ENCODE peak calls at places on chromosomes 13 and 19, in eight cellular contexts. F is activated CD4-positive, alpha-beta T cell treated with anti-CD3 and anti-CD28 coated beads for 48 hours; H is NCI-H2081; Y is activated CD4-positive, alpha-beta memory T cell treated with anti-CD3 and anti-CD28 coated beads for 36 hours; G is AG10803; S is IMR-90; L is amygdala; K is activated effector memory CD4-positive, alpha-beta T cell treated with anti-CD3 and anti-CD28 coated beads, Interleukin-2, amount 50 U/mL, for 16 hours. X is an unnamed sample.

GRCh38 chr13:28488376-28489005 is 6.4 kb downstream of the FLT1 start:
- DNase-seq in F (no peak), G (no peak), K (no peak), Y (no peak), L (no peak), S (no peak), H (no peak), X (no peak)

GRCh38 chr13:44755872-44756271 is 179.7 kb upstream of the TSC22D1 start:
- DNase-seq in S (peak), Y (no peak), H (no peak), G (peak), F (no peak), L (no peak), K (no peak), X (peak)

GRCh38 chr13:53255795-53256194 is 227.2 kb downstream of the OLFM4 start:
- DNase-seq in Y (no peak), H (no peak), F (no peak), K (no peak), S (no peak), L (no peak), G (no peak), X (no peak)

GRCh38 chr13:93775507-93776108 is 549.0 kb downstream of the GPC6 start:
- DNase-seq in G (peak), F (no peak), Y (no peak), K (no peak), H (no peak), S (peak), L (no peak), X (peak)

GRCh38 chr19:45216677-45217076 is 28.5 kb downstream of the EXOC3L2 start:
- DNase-seq in G (no peak), S (no peak), H (no peak), K (no peak), Y (no peak), L (no peak), F (no peak), X (no peak)

GRCh38 chr19:19485161-19485997 is 30.0 kb downstream of the TSSK6 start:
- DNase-seq in F (no peak), G (peak), Y (no peak), S (peak), K (no peak), L (no peak), H (no peak), X (peak)

GRCh38 chr19:43872547-43873336 is 45.6 kb downstream of the ZNF283 start:
- DNase-seq in S (no peak), G (peak), Y (no peak), K (no peak), F (no peak), L (no peak), H (no peak), X (peak)

GRCh38 chr13:43848250-43848649 is 31.3 kb downstream of the CCDC122 start:
- DNase-seq in G (peak), H (no peak), K (no peak), S (peak), L (no peak), F (no peak), Y (no peak), X (peak)

GRCh38 chr19:35348909-35349611 is 1.4 kb downstream of the FFAR1 start:
- DNase-seq in G (no peak), F (no peak), H (no peak), K (peak), Y (peak), L (no peak), S (no peak), X (no peak)

GRCh38 chr13:111058796-111059506 is 56.2 kb upstream of the ARHGEF7 start:
- DNase-seq in G (peak), K (no peak), F (no peak), S (no peak), H (no peak), Y (no peak), L (no peak), X (peak)

GRCh38 chr19:15124572-15125231 is 17.5 kb downstream of the SYDE1 start:
- DNase-seq in F (no peak), L (no peak), H (no peak), G (no peak), Y (peak), S (no peak), K (no peak), X (no peak)

GRCh38 chr13:97219226-97219625 is 2.9 kb upstream of the MBNL2 start:
- DNase-seq in H (no peak), K (no peak), Y (no peak), L (no peak), G (no peak), S (no peak), F (no peak), X (no peak)

GRCh38 chr19:33296473-33297060 is 5.8 kb downstream of the CEBPA start:
- DNase-seq in K (no peak), F (no peak), G (peak), H (no peak), S (no peak), L (no peak), Y (no peak), X (no peak)

X was measured in amniotic epithelial cell.